ENCODE peak calls at places on chromosomes 11 and 22, in five cellular contexts. One of them, this sample, is unnamed. For H3K4me1, the result is how much of the 10 kb centered on the place peaks cover.

GRCh38 chr11:65559535-65559934 is 1.4 kb upstream of the LTBP3 start:
- DNase-seq in gastrocnemius medialis: no peak
- DNase-seq in pancreas: no peak
- DNase-seq in cardiac muscle cell: no peak
- DNase-seq in prostate gland: no peak
- DNase-seq in this sample: no peak

GRCh38 chr11:120867531-120867930 is 156.4 kb upstream of the TBCEL start:
- DNase-seq in gastrocnemius medialis: no peak
- DNase-seq in pancreas: no peak
- DNase-seq in cardiac muscle cell: no peak
- DNase-seq in prostate gland: no peak
- DNase-seq in this sample: no peak

GRCh38 chr11:117074122-117074521 is 24.1 kb downstream of the SIK3 start:
- DNase-seq in gastrocnemius medialis: no peak
- DNase-seq in pancreas: no peak
- DNase-seq in cardiac muscle cell: no peak
- DNase-seq in prostate gland: no peak
- DNase-seq in this sample: no peak

GRCh38 chr11:57438345-57439280 is 11.7 kb upstream of the SLC43A3 start:
- DNase-seq in gastrocnemius medialis: no peak
- DNase-seq in pancreas: no peak
- DNase-seq in cardiac muscle cell: no peak
- DNase-seq in prostate gland: no peak
- DNase-seq in this sample: no peak

GRCh38 chr11:36306888-36307287 is 10.8 kb downstream of the PRR5L start:
- DNase-seq in gastrocnemius medialis: no peak
- DNase-seq in pancreas: no peak
- DNase-seq in cardiac muscle cell: peak
- DNase-seq in prostate gland: no peak
- DNase-seq in this sample: no peak

GRCh38 chr11:95147364-95147905 is 57.8 kb downstream of the ENDOD1 start:
- DNase-seq in gastrocnemius medialis: no peak
- DNase-seq in pancreas: no peak
- DNase-seq in cardiac muscle cell: peak
- DNase-seq in prostate gland: no peak
- DNase-seq in this sample: peak

GRCh38 chr22:41286639-41287091 is 678 bp upstream of the RANGAP1 start:
- DNase-seq in gastrocnemius medialis: no peak
- DNase-seq in pancreas: no peak
- DNase-seq in cardiac muscle cell: peak
- DNase-seq in prostate gland: peak
- DNase-seq in this sample: no peak

GRCh38 chr11:107457205-107457557 is 444 bp downstream of the CWF19L2 start:
- DNase-seq in gastrocnemius medialis: no peak
- DNase-seq in pancreas: no peak
- DNase-seq in cardiac muscle cell: peak
- DNase-seq in prostate gland: no peak
- DNase-seq in this sample: no peak

GRCh38 chr11:123481647-123482046 is 51.6 kb downstream of the GRAMD1B start:
- DNase-seq in gastrocnemius medialis: no peak
- DNase-seq in pancreas: no peak
- DNase-seq in cardiac muscle cell: no peak
- DNase-seq in prostate gland: no peak
- DNase-seq in this sample: no peak

GRCh38 chr11:47247502-47247901 is 1.1 kb downstream of the ACP2 start:
- DNase-seq in gastrocnemius medialis: no peak
- DNase-seq in pancreas: no peak
- DNase-seq in cardiac muscle cell: no peak
- DNase-seq in prostate gland: no peak
- DNase-seq in this sample: no peak

GRCh38 chr11:114678125-114679036 is at the start of gene NXPE2:
- DNase-seq in gastrocnemius medialis: no peak
- DNase-seq in pancreas: no peak
- DNase-seq in cardiac muscle cell: no peak
- DNase-seq in prostate gland: peak
- DNase-seq in this sample: no peak

GRCh38 chr11:14248577-14248976 is 110.4 kb downstream of the RRAS2 start:
- DNase-seq in gastrocnemius medialis: no peak
- DNase-seq in pancreas: no peak
- DNase-seq in cardiac muscle cell: no peak
- DNase-seq in prostate gland: no peak
- DNase-seq in this sample: no peak

GRCh38 chr11:61149624-61150615 is 11.3 kb downstream of the VPS37C start:
- DNase-seq in gastrocnemius medialis: no peak
- DNase-seq in pancreas: peak
- DNase-seq in cardiac muscle cell: peak
- DNase-seq in prostate gland: no peak
- DNase-seq in this sample: no peak

GRCh38 chr22:32776397-32776796 is 25.1 kb upstream of the TIMP3 start:
- DNase-seq in gastrocnemius medialis: no peak
- DNase-seq in pancreas: no peak
- DNase-seq in cardiac muscle cell: no peak
- DNase-seq in prostate gland: no peak
- DNase-seq in this sample: no peak

GRCh38 chr11:120929664-120930154 is 94.2 kb upstream of the TBCEL start:
- DNase-seq in gastrocnemius medialis: no peak
- DNase-seq in pancreas: no peak
- DNase-seq in cardiac muscle cell: peak
- DNase-seq in prostate gland: peak
- DNase-seq in this sample: no peak

GRCh38 chr22:30348837-30349236 is 7.9 kb downstream of the SF3A1 start:
- DNase-seq in gastrocnemius medialis: no peak
- DNase-seq in pancreas: no peak
- DNase-seq in cardiac muscle cell: no peak
- DNase-seq in prostate gland: no peak
- DNase-seq in this sample: no peak

GRCh38 chr22:17096095-17096494 is 11.3 kb downstream of the IL17RA start:
- DNase-seq in gastrocnemius medialis: no peak
- DNase-seq in pancreas: no peak
- DNase-seq in cardiac muscle cell: no peak
- DNase-seq in prostate gland: no peak
- DNase-seq in this sample: no peak

GRCh38 chr11:10876168-10876567 is 18.3 kb upstream of the ZBED5 start:
- DNase-seq in gastrocnemius medialis: no peak
- DNase-seq in pancreas: no peak
- DNase-seq in cardiac muscle cell: no peak
- DNase-seq in prostate gland: no peak
- DNase-seq in this sample: no peak

GRCh38 chr22:50696799-50697561 is 24.4 kb downstream of the SHANK3 start:
- DNase-seq in gastrocnemius medialis: no peak
- DNase-seq in pancreas: peak
- DNase-seq in cardiac muscle cell: peak
- DNase-seq in prostate gland: no peak
- DNase-seq in this sample: no peak
- TF ChIP-seq CTCF in gastrocnemius medialis: peak
- TF ChIP-seq CTCF in pancreas: peak
- TF ChIP-seq CTCF in cardiac muscle cell: peak
- TF ChIP-seq CTCF in prostate gland: no peak
- TF ChIP-seq CTCF in this sample: peak

DNA sequence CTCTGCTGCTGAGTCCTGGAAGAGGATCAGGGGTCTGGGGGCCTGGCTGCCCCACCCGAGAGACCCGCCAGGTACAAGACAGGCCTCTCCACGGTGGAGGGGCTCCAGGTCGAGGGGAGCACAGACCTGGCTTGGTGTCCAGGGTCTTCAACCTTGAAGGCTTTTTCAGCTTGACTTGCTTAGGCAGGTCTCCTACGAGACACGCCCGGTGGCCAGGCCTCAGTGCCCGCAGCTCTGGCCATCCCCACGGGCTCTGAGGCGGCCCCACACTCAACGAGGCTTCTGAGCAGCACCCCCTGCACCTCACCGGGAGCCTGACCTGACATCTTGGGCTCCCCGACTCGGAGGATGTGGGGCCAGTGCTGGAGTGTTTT is 6.6 kb upstream of the PLXNB2 start:
- DNase-seq in gastrocnemius medialis: no peak
- DNase-seq in pancreas: no peak
- DNase-seq in cardiac muscle cell: no peak
- DNase-seq in prostate gland: no peak
- DNase-seq in this sample: no peak
- H3K27ac ChIP-seq in gastrocnemius medialis: no peak
- H3K27ac ChIP-seq in pancreas: no peak
- H3K27ac ChIP-seq in cardiac muscle cell: no peak
- H3K27ac ChIP-seq in prostate gland: no peak
- H3K27ac ChIP-seq in this sample: no peak

GRCh38 chr11:73147771-73148681 is 5.9 kb upstream of the FCHSD2 start:
- DNase-seq in gastrocnemius medialis: peak
- DNase-seq in pancreas: peak
- DNase-seq in cardiac muscle cell: no peak
- DNase-seq in prostate gland: no peak
- DNase-seq in this sample: peak

GRCh38 chr11:73145986-73146575 is 4.0 kb upstream of the FCHSD2 start:
- DNase-seq in gastrocnemius medialis: no peak
- DNase-seq in pancreas: no peak
- DNase-seq in cardiac muscle cell: no peak
- DNase-seq in prostate gland: no peak
- DNase-seq in this sample: no peak

GRCh38 chr11:73151371-73151870 is 9.3 kb upstream of the FCHSD2 start:
- DNase-seq in gastrocnemius medialis: no peak
- DNase-seq in pancreas: no peak
- DNase-seq in cardiac muscle cell: no peak
- DNase-seq in prostate gland: no peak
- DNase-seq in this sample: no peak

GRCh38 chr11:73152086-73152853 is 10.2 kb upstream of the FCHSD2 start:
- DNase-seq in gastrocnemius medialis: no peak
- DNase-seq in pancreas: no peak
- DNase-seq in cardiac muscle cell: no peak
- DNase-seq in prostate gland: no peak
- DNase-seq in this sample: no peak

DNA sequence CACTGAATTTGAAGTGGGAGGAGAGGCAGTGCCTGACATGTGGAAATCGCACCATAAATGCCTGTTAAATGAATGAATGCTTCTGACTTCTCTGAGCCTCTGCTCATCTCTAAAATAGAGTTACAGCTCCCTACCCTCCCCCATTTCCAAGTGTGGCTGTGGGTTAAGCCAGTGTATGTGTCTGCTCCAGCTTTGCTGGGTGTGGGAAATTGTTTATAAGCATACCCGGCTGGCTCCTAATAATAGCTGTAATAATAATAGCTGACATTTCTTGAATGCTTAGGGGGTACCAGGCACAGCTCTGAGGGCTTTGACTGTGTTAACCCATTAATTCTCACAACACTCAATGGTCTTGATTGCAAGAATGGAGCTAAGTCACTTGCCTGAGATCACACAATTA is 7.0 kb upstream of the FCHSD2 start:
- DNase-seq in gastrocnemius medialis: no peak
- DNase-seq in pancreas: no peak
- DNase-seq in cardiac muscle cell: no peak
- DNase-seq in prostate gland: no peak
- DNase-seq in this sample: peak
- H3K4me1 ChIP-seq in gastrocnemius medialis: half or more
- H3K4me1 ChIP-seq in pancreas: under half
- H3K4me1 ChIP-seq in cardiac muscle cell: under half
- H3K4me1 ChIP-seq in prostate gland: under half
- H3K4me1 ChIP-seq in this sample: under half

DNA sequence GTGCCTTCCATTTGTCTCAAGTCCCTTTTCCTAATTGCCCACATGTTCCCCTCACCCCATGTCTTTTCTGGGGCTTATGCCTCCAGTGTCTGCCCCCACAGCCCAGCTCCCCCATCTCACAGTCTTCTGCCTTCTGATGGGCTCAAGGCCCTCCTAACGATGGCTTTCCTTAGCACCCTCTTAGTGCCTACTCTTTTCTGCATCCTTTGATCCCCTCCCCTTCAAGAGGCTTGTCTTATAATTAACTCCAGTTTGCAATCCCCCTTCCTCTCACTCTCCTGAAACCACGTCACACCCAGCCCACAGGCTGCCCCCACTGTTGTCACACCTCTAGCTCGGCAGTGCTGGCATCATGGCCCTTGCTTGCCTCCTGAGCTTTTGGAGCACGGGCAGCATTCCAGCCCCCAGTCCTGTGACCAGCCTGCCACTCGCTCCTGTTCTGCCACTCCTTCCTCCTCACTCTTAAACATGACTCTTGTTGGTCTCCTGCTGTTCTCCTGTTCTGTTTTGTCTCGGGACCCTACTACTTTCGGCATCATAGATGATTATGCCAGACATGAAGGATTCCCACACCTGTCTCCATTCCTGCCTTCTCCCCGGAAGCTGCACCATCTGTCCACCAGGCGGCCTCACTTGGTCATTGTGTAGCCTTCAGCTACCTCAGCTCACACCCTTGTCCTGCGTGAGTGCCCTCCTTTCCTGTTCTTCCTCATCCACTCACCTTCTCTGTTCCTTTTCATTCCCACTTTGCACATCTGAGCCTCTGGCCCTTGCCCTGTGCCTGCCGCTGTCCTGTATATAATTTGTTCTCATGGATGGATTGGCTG is 26.1 kb downstream of the UBE2L3 start:
- DNase-seq in gastrocnemius medialis: no peak
- DNase-seq in pancreas: no peak
- DNase-seq in cardiac muscle cell: no peak
- DNase-seq in prostate gland: no peak
- DNase-seq in this sample: no peak
- TF ChIP-seq CTCF in gastrocnemius medialis: no peak
- TF ChIP-seq CTCF in pancreas: no peak
- TF ChIP-seq CTCF in cardiac muscle cell: peak
- TF ChIP-seq CTCF in prostate gland: no peak
- TF ChIP-seq CTCF in this sample: no peak

DNA sequence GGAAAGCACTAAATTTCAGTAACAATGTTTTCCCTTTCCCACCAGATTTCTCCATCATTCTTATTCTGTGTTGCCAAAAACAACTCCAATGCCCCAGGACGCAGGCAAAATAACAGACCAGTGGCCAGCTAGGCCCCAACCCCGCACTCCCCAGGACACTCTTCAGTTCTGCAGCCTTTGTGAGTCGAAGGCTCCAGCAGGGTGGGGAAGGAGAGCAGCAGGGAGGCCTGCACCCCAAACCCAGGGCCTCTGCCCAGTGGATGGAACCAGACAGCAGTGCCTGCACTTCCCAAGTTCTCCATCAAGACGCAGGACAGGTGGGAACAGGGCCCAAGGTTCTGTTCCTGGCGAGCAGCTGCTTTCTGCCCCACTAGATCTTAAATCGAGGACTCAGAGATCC is 34.4 kb downstream of the PPP2R1B start:
- DNase-seq in gastrocnemius medialis: no peak
- DNase-seq in pancreas: no peak
- DNase-seq in cardiac muscle cell: no peak
- DNase-seq in prostate gland: no peak
- DNase-seq in this sample: no peak
- H3K27ac ChIP-seq in gastrocnemius medialis: peak
- H3K27ac ChIP-seq in pancreas: peak
- H3K27ac ChIP-seq in cardiac muscle cell: no peak
- H3K27ac ChIP-seq in prostate gland: peak
- H3K27ac ChIP-seq in this sample: peak

GRCh38 chr11:20008870-20009644 is 151.2 kb downstream of the DBX1 start:
- DNase-seq in gastrocnemius medialis: no peak
- DNase-seq in pancreas: no peak
- DNase-seq in cardiac muscle cell: no peak
- DNase-seq in prostate gland: no peak
- DNase-seq in this sample: no peak

GRCh38 chr11:20010861-20011225 is 149.4 kb downstream of the DBX1 start:
- DNase-seq in gastrocnemius medialis: no peak
- DNase-seq in pancreas: no peak
- DNase-seq in cardiac muscle cell: no peak
- DNase-seq in prostate gland: no peak
- DNase-seq in this sample: no peak

GRCh38 chr11:20010106-20010860 is 150.0 kb downstream of the DBX1 start:
- DNase-seq in gastrocnemius medialis: no peak
- DNase-seq in pancreas: no peak
- DNase-seq in cardiac muscle cell: no peak
- DNase-seq in prostate gland: no peak
- DNase-seq in this sample: no peak

GRCh38 chr11:20013346-20014066 is 146.8 kb downstream of the DBX1 start:
- DNase-seq in gastrocnemius medialis: peak
- DNase-seq in pancreas: no peak
- DNase-seq in cardiac muscle cell: peak
- DNase-seq in prostate gland: no peak
- DNase-seq in this sample: no peak

GRCh38 chr11:20011294-20011951 is 148.9 kb downstream of the DBX1 start:
- DNase-seq in gastrocnemius medialis: no peak
- DNase-seq in pancreas: no peak
- DNase-seq in cardiac muscle cell: no peak
- DNase-seq in prostate gland: no peak
- DNase-seq in this sample: no peak
- H3K4me1 ChIP-seq in gastrocnemius medialis: under half
- H3K4me1 ChIP-seq in pancreas: half or more
- H3K4me1 ChIP-seq in cardiac muscle cell: half or more
- H3K4me1 ChIP-seq in prostate gland: under half
- H3K4me1 ChIP-seq in this sample: under half

This sample was measured in right atrium auricular region.